ENCODE peak calls at places on chromosome 6, in four cellular contexts. J, C, S and K are unnamed samples.

GRCh38 chr6:103783344-103783743 is 1076.4 kb downstream of the HACE1 start:
- DNase-seq in C (no peak), S (no peak), J (no peak), K (no peak)

GRCh38 chr6:55868910-55869479 is 6.4 kb downstream of the BMP5 start:
- DNase-seq in S (no peak), C (peak; percentile 4), J (no peak), K (no peak)

GRCh38 chr6:9825526-9825925 is 589.3 kb downstream of the TFAP2A start:
- DNase-seq in J (no peak), S (no peak), C (no peak), K (no peak)

GRCh38 chr6:41964201-41964887 is 22.7 kb upstream of the CCND3 start:
- DNase-seq in S (no peak), J (no peak), C (no peak), K (no peak)

GRCh38 chr6:89944826-89945407 is 50.6 kb downstream of the GJA10 start:
- DNase-seq in J (no peak), S (peak; percentile 16), C (no peak), K (no peak)

GRCh38 chr6:35415065-35415880 is 36.9 kb upstream of the FANCE start:
- DNase-seq in J (no peak), C (peak; percentile 80), S (peak; percentile 91), K (no peak)

GRCh38 chr6:17165383-17165782 is 63.5 kb downstream of the STMND1 start:
- DNase-seq in C (no peak), J (no peak), S (peak; percentile 18), K (no peak)

GRCh38 chr6:36120979-36121706 is 9.2 kb upstream of the MAPK13 start:
- DNase-seq in J (no peak), C (peak; percentile 70), S (peak; percentile 40), K (peak; percentile 69)

GRCh38 chr6:109303149-109303548 is 79.1 kb downstream of the CD164 start:
- DNase-seq in J (no peak), S (no peak), C (no peak), K (no peak)

GRCh38 chr6:35183281-35183680 is 30.5 kb upstream of the SCUBE3 start:
- DNase-seq in C (no peak), J (no peak), S (no peak), K (no peak)

GRCh38 chr6:142700032-142700431 is 244.9 kb downstream of the HIVEP2 start:
- DNase-seq in J (no peak), C (no peak), S (no peak), K (no peak)

GRCh38 chr6:34657037-34657306 is 39.6 kb downstream of the ILRUN start:
- DNase-seq in C (no peak), J (no peak), S (peak; percentile 86), K (no peak)

GRCh38 chr6:111602481-111603404 is 2.9 kb downstream of the TRAF3IP2 start:
- DNase-seq in C (peak; percentile 89), S (peak; percentile 76), J (no peak), K (no peak)

GRCh38 chr6:41199427-41200246 is 1.3 kb downstream of the TREML2 start:
- DNase-seq in C (no peak), J (no peak), S (no peak), K (no peak)

GRCh38 chr6:89321131-89321530 is 6.0 kb upstream of the GABRR2 start:
- DNase-seq in C (no peak), J (no peak), S (no peak), K (no peak)

GRCh38 chr6:166769648-166770047 is 142.6 kb upstream of the RPS6KA2 start:
- DNase-seq in S (no peak), C (no peak), J (no peak), K (no peak)

GRCh38 chr6:13217206-13217905 is 111.0 kb downstream of the TBC1D7 start:
- DNase-seq in C (no peak), J (no peak), S (peak; percentile 56), K (no peak)

GRCh38 chr6:134512946-134513345 is 195.0 kb upstream of the SGK1 start:
- DNase-seq in J (no peak), C (no peak), S (peak; percentile 20), K (no peak)

GRCh38 chr6:37696220-37696840 is 1.4 kb downstream of the MDGA1 start:
- DNase-seq in C (peak; percentile 43), J (no peak), S (peak; percentile 40), K (peak; percentile 43)

GRCh38 chr6:87806635-87807034 is 104.6 kb upstream of the AKIRIN2 start:
- DNase-seq in S (no peak), C (no peak), J (no peak), K (no peak)

GRCh38 chr6:157667211-157668033 is 155.6 kb upstream of the SNX9 start:
- DNase-seq in S (peak; percentile 81), C (peak; percentile 53), J (peak; percentile 26), K (peak; percentile 21)

GRCh38 chr6:94446120-94446519 is 1026.8 kb upstream of the EPHA7 start:
- DNase-seq in J (no peak), S (no peak), C (no peak), K (no peak)

GRCh38 chr6:46704562-46704961 is 16.9 kb downstream of the TDRD6 start:
- DNase-seq in S (peak; percentile 22), C (no peak), J (no peak), K (no peak)

GRCh38 chr6:47168176-47168575 is 126.0 kb upstream of the ADGRF1 start:
- DNase-seq in C (peak; percentile 97), J (no peak), S (peak; percentile 98), K (no peak)

GRCh38 chr6:143549221-143549620 is 37.7 kb upstream of the FUCA2 start:
- DNase-seq in C (no peak), J (no peak), S (no peak), K (no peak)

GRCh38 chr6:53898026-53898795 is 103.4 kb downstream of the LRRC1 start:
- DNase-seq in C (peak; percentile 20), S (peak; percentile 18), J (no peak), K (no peak)

GRCh38 chr6:142323377-142323776 is 21.6 kb downstream of the ADGRG6 start:
- DNase-seq in J (no peak), C (no peak), S (no peak), K (no peak)

GRCh38 chr6:121666809-121667208 is 231.4 kb downstream of the GJA1 start:
- DNase-seq in S (peak; percentile 83), J (no peak), C (peak; percentile 76), K (no peak)

GRCh38 chr6:31822038-31822821 is 5.3 kb upstream of the HSPA1B start:
- DNase-seq in J (no peak), C (peak; percentile 90), S (peak; percentile 93), K (peak; percentile 45)

GRCh38 chr6:153002613-153003293 is at the start of gene MTRF1L:
- DNase-seq in S (peak; percentile 97), J (peak; percentile 82), C (peak; percentile 94), K (peak; percentile 74)
- TF ChIP-seq CTCF in S (no peak), J (no peak), C (no peak), K (no peak)

GRCh38 chr6:85803721-85804120 is 161.0 kb upstream of the SYNCRIP start:
- DNase-seq in J (no peak), S (no peak), C (no peak), K (no peak)

GRCh38 chr6:85795966-85796365 is 153.3 kb upstream of the SYNCRIP start:
- DNase-seq in S (no peak), C (no peak), J (no peak), K (no peak)

GRCh38 chr6:85797993-85798392 is 155.3 kb upstream of the SYNCRIP start:
- DNase-seq in S (no peak), J (no peak), C (no peak), K (no peak)

GRCh38 chr6:85802162-85802561 is 159.5 kb upstream of the SYNCRIP start:
- DNase-seq in S (no peak), C (no peak), J (no peak), K (no peak)

DNA sequence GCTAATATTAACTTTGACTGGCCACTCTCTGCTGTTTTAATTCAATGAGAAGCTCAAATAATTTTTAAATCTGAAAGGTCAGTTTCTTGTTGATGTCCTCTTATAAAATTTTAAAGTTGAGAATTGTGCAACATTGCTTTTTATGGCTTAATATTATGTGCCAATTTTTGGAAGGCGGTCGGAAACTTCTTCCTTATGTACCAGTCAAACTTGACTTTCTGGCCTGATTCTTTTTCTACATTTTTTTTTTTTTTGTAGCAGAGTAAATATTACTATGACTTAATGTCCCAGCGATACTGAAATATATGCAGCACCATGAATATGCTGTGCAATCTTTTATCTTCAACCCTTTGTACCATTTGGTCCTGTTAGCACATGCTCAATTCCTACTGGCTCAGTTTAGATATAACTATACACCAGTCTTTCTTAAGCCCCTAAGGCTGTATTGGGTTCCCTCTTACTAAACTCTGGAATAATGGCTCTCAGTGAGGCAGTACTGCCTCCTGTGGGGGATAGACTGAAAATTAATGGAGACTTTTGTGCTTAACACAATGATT is 156.3 kb upstream of the SYNCRIP start:
- DNase-seq in S (no peak), J (no peak), C (no peak), K (no peak)
- TF ChIP-seq CTCF in S (no peak), J (no peak), C (no peak), K (no peak)

GRCh38 chr6:5729813-5730212 is 276.9 kb downstream of the NRN1 start:
- DNase-seq in S (no peak), C (no peak), J (no peak), K (no peak)
- TF ChIP-seq CTCF in S (no peak), C (no peak), J (no peak), K (no peak)

GRCh38 chr6:64012351-64013060 is 376.9 kb downstream of the PHF3 start:
- DNase-seq in J (no peak), S (peak; percentile 57), C (no peak), K (no peak)
- TF ChIP-seq CTCF in J (peak; percentile 68), S (peak; percentile 74), C (no peak), K (no peak)

GRCh38 chr6:95687839-95688238 is 110.5 kb downstream of the MANEA start:
- DNase-seq in C (no peak), J (no peak), S (no peak), K (no peak)

GRCh38 chr6:95685817-95686216 is 108.5 kb downstream of the MANEA start:
- DNase-seq in S (no peak), J (no peak), C (no peak), K (no peak)

GRCh38 chr6:95686858-95687257 is 109.5 kb downstream of the MANEA start:
- DNase-seq in S (no peak), J (no peak), C (no peak), K (no peak)

GRCh38 chr6:95690328-95690727 is 113.0 kb downstream of the MANEA start:
- DNase-seq in S (no peak), J (no peak), C (no peak), K (no peak)

GRCh38 chr6:95686272-95686671 is 108.9 kb downstream of the MANEA start:
- DNase-seq in C (no peak), S (no peak), J (no peak), K (no peak)
- TF ChIP-seq CTCF in C (no peak), S (no peak), J (no peak), K (no peak)